ENCODE peak calls at places on chromosome 17, in six cellular contexts. P is Caco-2, O is mammary epithelial cell, T is neural progenitor cell, C is fibroblast of lung, E is MG63. S is an unnamed sample.

GRCh38 chr17:48027322-48027981 is 10.1 kb downstream of the COPZ2 start:
- DNase-seq in P (peak; percentile 65), C (no peak), O (no peak), E (no peak), T (peak; percentile 25), S (no peak)

GRCh38 chr17:38460082-38460715 is 31.9 kb downstream of the ARHGAP23 start:
- DNase-seq in E (no peak), C (no peak), T (no peak), P (no peak), O (no peak), S (no peak)

GRCh38 chr17:32265192-32265895 is at the start of gene RHBDL3:
- DNase-seq in E (peak; percentile 47), P (no peak), C (no peak), T (peak; percentile 67), O (no peak), S (no peak)

GRCh38 chr17:57045868-57046671 is 39.0 kb upstream of the AKAP1 start:
- DNase-seq in C (no peak), P (no peak), E (no peak), T (no peak), O (peak; percentile 30), S (no peak)

GRCh38 chr17:56638536-56639177 is 45.2 kb downstream of the NOG start:
- DNase-seq in O (no peak), E (peak; percentile 25), P (no peak), T (no peak), C (no peak), S (no peak)

GRCh38 chr17:65185686-65186382 is 48.7 kb downstream of the RGS9 start:
- DNase-seq in C (no peak), E (no peak), T (no peak), P (no peak), O (no peak), S (no peak)

GRCh38 chr17:66944365-66945203 is 19.9 kb upstream of the CACNG4 start:
- DNase-seq in C (peak; percentile 14), T (no peak), O (no peak), P (no peak), E (no peak), S (peak; percentile 54)

GRCh38 chr17:27293359-27293897 is 486 bp upstream of the WSB1 start:
- DNase-seq in T (peak; percentile 16), O (no peak), C (no peak), E (no peak), P (no peak), S (no peak)

GRCh38 chr17:4666296-4666695 is 24.8 kb upstream of the ALOX15 start:
- DNase-seq in C (peak; percentile 26), O (no peak), P (no peak), T (no peak), E (no peak), S (no peak)

GRCh38 chr17:45016823-45017222 is 34.6 kb downstream of the DCAKD start:
- DNase-seq in T (peak; percentile 41), C (no peak), O (peak; percentile 23), E (peak; percentile 45), P (no peak), S (peak; percentile 33)

GRCh38 chr17:62045517-62045916 is 19.6 kb downstream of the MED13 start:
- DNase-seq in E (no peak), O (peak; percentile 11), T (no peak), P (no peak), C (no peak), S (no peak)

GRCh38 chr17:65797809-65798208 is 236.4 kb upstream of the AXIN2 start:
- DNase-seq in E (no peak), O (no peak), P (no peak), C (peak; percentile 7), T (peak; percentile 74), S (peak; percentile 12)

GRCh38 chr17:44065668-44066203 is 735 bp downstream of the LSM12 start:
- DNase-seq in P (no peak), T (no peak), C (no peak), O (no peak), E (no peak), S (peak; percentile 20)

GRCh38 chr17:57772774-57773173 is 27.7 kb upstream of the CCDC182 start:
- DNase-seq in E (no peak), P (no peak), O (no peak), C (no peak), T (no peak), S (no peak)

GRCh38 chr17:63928966-63929695 is 3.0 kb downstream of the CD79B start:
- DNase-seq in O (no peak), T (no peak), C (no peak), P (no peak), E (no peak), S (no peak)

GRCh38 chr17:12342161-12342560 is 321.5 kb downstream of the MAP2K4 start:
- DNase-seq in T (no peak), P (no peak), E (no peak), C (no peak), O (no peak), S (no peak)

GRCh38 chr17:42118545-42118944 is 2.6 kb downstream of the KAT2A start:
- DNase-seq in E (no peak), T (peak; percentile 44), C (peak; percentile 17), P (no peak), O (peak; percentile 21), S (no peak)

GRCh38 chr17:652310-652709 is 62.3 kb downstream of the VPS53 start:
- DNase-seq in T (no peak), O (no peak), P (no peak), E (no peak), C (no peak), S (no peak)

GRCh38 chr17:27578718-27579085 is 52.3 kb upstream of the LGALS9 start:
- DNase-seq in O (peak; percentile 24), C (peak; percentile 43), T (no peak), P (peak; percentile 77), E (peak; percentile 31), S (no peak)

GRCh38 chr17:75642221-75643032 is 9.2 kb downstream of the SMIM5 start:
- DNase-seq in O (peak; percentile 21), E (no peak), C (no peak), T (no peak), P (no peak), S (peak; percentile 60)

GRCh38 chr17:82234211-82235055 is 5.6 kb downstream of the SLC16A3 start:
- DNase-seq in T (no peak), O (no peak), C (no peak), P (peak; percentile 73), E (no peak), S (no peak)

GRCh38 chr17:81057079-81057730 is 22.3 kb downstream of the BAIAP2 start:
- DNase-seq in C (peak; percentile 79), T (peak; percentile 43), E (no peak), P (peak; percentile 81), O (peak; percentile 83), S (peak; percentile 70)

GRCh38 chr17:21817791-21818364 is 125.6 kb downstream of the KCNJ18 start:
- DNase-seq in C (no peak), T (no peak), O (no peak), P (no peak), E (no peak), S (no peak)

GRCh38 chr17:21815352-21816063 is 123.2 kb downstream of the KCNJ18 start:
- DNase-seq in O (no peak), E (no peak), C (no peak), P (no peak), T (no peak), S (no peak)

GRCh38 chr17:21814776-21815175 is 122.5 kb downstream of the KCNJ18 start:
- DNase-seq in E (no peak), P (no peak), C (no peak), T (no peak), O (no peak), S (no peak)

DNA sequence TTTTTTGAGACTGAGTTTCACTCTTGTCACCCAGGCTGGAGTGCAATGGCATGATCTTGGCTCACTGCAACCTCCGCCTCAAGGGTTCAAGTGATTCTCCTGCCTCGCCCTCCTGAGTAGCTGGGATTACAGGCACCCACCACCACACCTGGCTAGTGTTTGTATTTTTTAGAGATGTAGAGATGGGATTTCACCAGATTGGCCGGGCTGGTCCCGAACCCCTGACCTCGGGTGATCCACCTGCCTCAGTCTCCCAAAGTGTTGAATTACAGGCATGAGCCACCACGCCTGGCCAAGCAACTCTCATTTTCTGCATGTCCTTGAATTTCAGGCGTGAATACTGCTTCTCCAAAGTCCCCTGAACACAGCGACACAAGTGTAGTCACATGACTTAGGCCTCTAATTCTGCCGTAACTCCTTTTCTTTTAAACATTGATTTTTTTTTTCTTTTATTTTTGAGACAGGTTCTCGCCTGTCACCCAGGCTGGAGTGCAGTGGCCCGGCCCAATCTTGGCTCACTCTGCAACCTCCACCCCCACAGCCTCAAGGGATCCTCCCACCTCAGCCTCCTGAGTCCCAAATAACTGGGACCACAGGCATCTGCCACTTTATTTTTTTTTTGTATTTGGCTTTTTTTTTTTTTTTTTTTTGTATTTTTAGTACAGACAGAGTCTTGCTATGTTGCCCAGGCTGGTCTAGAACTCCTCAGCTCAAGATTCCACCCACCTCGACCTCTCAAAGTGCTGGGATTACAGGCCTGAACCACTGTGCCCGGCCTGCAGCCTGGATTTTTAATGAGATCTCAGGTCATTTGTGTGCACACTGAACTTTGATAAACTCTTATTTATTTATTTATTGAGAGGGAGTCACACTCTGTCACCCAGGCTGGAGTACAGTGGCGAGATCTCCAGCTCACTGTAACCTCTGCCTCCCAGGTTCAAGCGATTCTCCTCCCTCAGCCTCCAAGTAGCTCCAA is 124.6 kb downstream of the KCNJ18 start:
- DNase-seq in P (no peak), E (no peak), T (no peak), C (no peak), O (no peak), S (no peak)
- H3K9me3 ChIP-seq in P (peaks cover 14% of the 10 kb centered on the region), E (no peaks in the 10 kb centered on the region), T (peaks cover 69% of the 10 kb centered on the region), C (no peaks in the 10 kb centered on the region), O (peaks cover 15% of the 10 kb centered on the region), S (no peaks in the 10 kb centered on the region)

DNA sequence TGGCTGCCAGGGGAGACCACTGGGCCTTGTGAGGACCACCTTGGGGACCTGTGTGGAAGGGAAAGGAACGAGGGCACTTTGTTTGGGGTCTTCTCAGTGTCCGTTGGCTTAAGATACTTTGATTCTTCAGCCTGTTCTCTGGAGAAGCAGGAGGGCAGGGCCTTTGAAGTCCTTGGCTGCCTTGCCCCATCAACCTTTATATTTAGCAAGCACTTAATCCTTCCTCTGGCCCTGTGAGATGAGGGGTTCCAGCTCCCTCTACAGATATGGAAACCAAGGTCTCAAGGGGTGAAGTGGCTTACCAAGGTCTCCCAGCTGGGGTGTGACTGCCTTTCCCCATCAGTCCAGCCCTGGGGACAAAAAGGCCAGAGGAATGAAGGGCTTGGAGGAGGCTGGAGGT is 28.5 kb downstream of the TTYH2 start:
- DNase-seq in E (no peak), C (no peak), P (no peak), T (no peak), O (no peak), S (no peak)
- H3K9me3 ChIP-seq in E (no peaks in the 10 kb centered on the region), C (no peaks in the 10 kb centered on the region), P (no peaks in the 10 kb centered on the region), T (no peaks in the 10 kb centered on the region), O (no peaks in the 10 kb centered on the region), S (no peaks in the 10 kb centered on the region)

GRCh38 chr17:52477824-52478614 is 319.5 kb upstream of the CA10 start:
- DNase-seq in T (no peak), O (no peak), C (no peak), P (no peak), E (no peak), S (no peak)

GRCh38 chr17:52476638-52477313 is 318.3 kb upstream of the CA10 start:
- DNase-seq in E (no peak), T (no peak), P (no peak), O (no peak), C (no peak), S (no peak)

GRCh38 chr17:52482271-52482670 is 323.8 kb upstream of the CA10 start:
- DNase-seq in C (no peak), O (no peak), E (no peak), T (no peak), P (no peak), S (no peak)
- H3K9me3 ChIP-seq in C (no peaks in the 10 kb centered on the region), O (no peaks in the 10 kb centered on the region), E (no peaks in the 10 kb centered on the region), T (no peaks in the 10 kb centered on the region), P (no peaks in the 10 kb centered on the region), S (peaks cover 25% of the 10 kb centered on the region)

GRCh38 chr17:22305356-22306071 is 613.2 kb downstream of the KCNJ18 start:
- DNase-seq in P (no peak), T (no peak), E (no peak), C (no peak), O (no peak), S (no peak)

GRCh38 chr17:22310717-22311686 is 618.7 kb downstream of the KCNJ18 start:
- DNase-seq in O (no peak), C (no peak), T (no peak), P (peak; percentile 70), E (peak; percentile 86), S (peak; percentile 29)
- H3K9me3 ChIP-seq in O (peaks cover 8% of the 10 kb centered on the region), C (no peaks in the 10 kb centered on the region), T (peaks cover 10% of the 10 kb centered on the region), P (no peaks in the 10 kb centered on the region), E (no peaks in the 10 kb centered on the region), S (no peaks in the 10 kb centered on the region)

S was measured in PC-3.